ENCODE peak calls at places on chromosomes 2 and 18, in four cellular contexts. V, Q, D and U are unnamed samples.

GRCh38 chr2:85754313-85755095 is 713 bp downstream of the ATOH8 start:
- DNase-seq in V (no peak), D (peak; percentile 77), Q (no peak), U (no peak)

GRCh38 chr2:215870986-215871385 is 142.4 kb downstream of the MREG start:
- DNase-seq in Q (peak; percentile 13), D (peak; percentile 34), V (no peak), U (peak; percentile 32)

GRCh38 chr2:239457586-239458445 is 57.0 kb upstream of the HDAC4 start:
- DNase-seq in Q (no peak), V (no peak), D (no peak), U (no peak)

GRCh38 chr2:55116966-55117365 is 66.7 kb upstream of the RTN4 start:
- DNase-seq in V (no peak), Q (no peak), D (no peak), U (no peak)

GRCh38 chr18:3236470-3236869 is 11.1 kb upstream of the MYL12A start:
- DNase-seq in D (no peak), Q (no peak), V (no peak), U (no peak)

GRCh38 chr2:49225126-49225525 is 70.8 kb upstream of the FSHR start:
- DNase-seq in V (no peak), Q (no peak), D (no peak), U (no peak)

GRCh38 chr2:35973132-35973736 is 382.3 kb upstream of the CRIM1 start:
- DNase-seq in D (peak; percentile 46), V (no peak), Q (no peak), U (peak; percentile 35)

GRCh38 chr2:26088038-26088643 is 54.3 kb downstream of the RAB10 start:
- DNase-seq in D (peak; percentile 42), Q (no peak), V (no peak), U (peak; percentile 16)

GRCh38 chr18:486929-487328 is 13.6 kb downstream of the COLEC12 start:
- DNase-seq in Q (no peak), V (no peak), D (no peak), U (no peak)

GRCh38 chr18:45325791-45326190 is 289.5 kb upstream of the SLC14A2 start:
- DNase-seq in V (no peak), D (no peak), Q (no peak), U (no peak)

GRCh38 chr2:105597831-105598293 is 146.8 kb upstream of the NCK2 start:
- DNase-seq in V (no peak), Q (no peak), D (no peak), U (no peak)

GRCh38 chr2:181764095-181764963 is 84.0 kb upstream of the NEUROD1 start:
- DNase-seq in D (peak; percentile 52), V (no peak), Q (no peak), U (no peak)

GRCh38 chr2:42924436-42924897 is 132.1 kb upstream of the HAAO start:
- DNase-seq in D (no peak), V (no peak), Q (no peak), U (no peak)

GRCh38 chr18:2686349-2686968 is 30.9 kb downstream of the SMCHD1 start:
- DNase-seq in Q (no peak), D (no peak), V (no peak), U (no peak)

GRCh38 chr2:233746475-233747282 is 13.4 kb upstream of the UGT1A1 start:
- DNase-seq in Q (no peak), D (no peak), V (no peak), U (no peak)

GRCh38 chr2:69615078-69615630 is 28.4 kb downstream of the AAK1 start:
- DNase-seq in D (peak; percentile 10), V (no peak), Q (no peak), U (no peak)

GRCh38 chr18:55546873-55547704 is 40.9 kb downstream of the TCF4 start:
- DNase-seq in V (no peak), D (no peak), Q (no peak), U (no peak)

GRCh38 chr2:20186078-20186854 is 38.7 kb downstream of the SDC1 start:
- DNase-seq in Q (no peak), D (peak; percentile 94), V (no peak), U (no peak)

GRCh38 chr2:182522428-182522896 is 95.6 kb upstream of the PDE1A start:
- DNase-seq in Q (no peak), D (no peak), V (no peak), U (no peak)

GRCh38 chr18:76983613-76984051 is 149.0 kb downstream of the MBP start:
- DNase-seq in D (no peak), Q (no peak), V (no peak), U (no peak)

GRCh38 chr18:36501100-36501499 is 203.6 kb downstream of the FHOD3 start:
- DNase-seq in Q (no peak), D (no peak), V (no peak), U (no peak)

GRCh38 chr2:85593023-85593422 is 2.5 kb upstream of the RNF181 start:
- DNase-seq in V (no peak), Q (no peak), D (peak; percentile 44), U (no peak)

GRCh38 chr18:59715445-59715844 is 18.2 kb upstream of the CCBE1 start:
- DNase-seq in D (no peak), V (no peak), Q (no peak), U (no peak)

GRCh38 chr2:28102455-28102874 is 211.9 kb downstream of the BABAM2 start:
- DNase-seq in D (no peak), Q (no peak), V (no peak), U (no peak)

GRCh38 chr2:41741951-41742563 is 305.8 kb upstream of the PKDCC start:
- DNase-seq in D (no peak), V (no peak), Q (no peak), U (no peak)

GRCh38 chr18:21386523-21387240 is 144.7 kb downstream of the GREB1L start:
- DNase-seq in V (no peak), Q (peak; percentile 39), D (no peak), U (peak; percentile 77)

GRCh38 chr2:182716665-182716990 is 571 bp downstream of the DNAJC10 start:
- DNase-seq in D (peak; percentile 11), V (no peak), Q (no peak), U (no peak)

GRCh38 chr2:111534816-111535803 is 348.9 kb downstream of the ANAPC1 start:
- DNase-seq in D (peak; percentile 83), V (no peak), Q (no peak), U (no peak)

GRCh38 chr18:6714027-6714426 is 15.5 kb upstream of the ARHGAP28 start:
- DNase-seq in Q (no peak), D (no peak), V (no peak), U (no peak)

GRCh38 chr2:186853871-186854435 is 5.0 kb upstream of the ZSWIM2 start:
- DNase-seq in V (no peak), D (no peak), Q (no peak), U (no peak)

DNA sequence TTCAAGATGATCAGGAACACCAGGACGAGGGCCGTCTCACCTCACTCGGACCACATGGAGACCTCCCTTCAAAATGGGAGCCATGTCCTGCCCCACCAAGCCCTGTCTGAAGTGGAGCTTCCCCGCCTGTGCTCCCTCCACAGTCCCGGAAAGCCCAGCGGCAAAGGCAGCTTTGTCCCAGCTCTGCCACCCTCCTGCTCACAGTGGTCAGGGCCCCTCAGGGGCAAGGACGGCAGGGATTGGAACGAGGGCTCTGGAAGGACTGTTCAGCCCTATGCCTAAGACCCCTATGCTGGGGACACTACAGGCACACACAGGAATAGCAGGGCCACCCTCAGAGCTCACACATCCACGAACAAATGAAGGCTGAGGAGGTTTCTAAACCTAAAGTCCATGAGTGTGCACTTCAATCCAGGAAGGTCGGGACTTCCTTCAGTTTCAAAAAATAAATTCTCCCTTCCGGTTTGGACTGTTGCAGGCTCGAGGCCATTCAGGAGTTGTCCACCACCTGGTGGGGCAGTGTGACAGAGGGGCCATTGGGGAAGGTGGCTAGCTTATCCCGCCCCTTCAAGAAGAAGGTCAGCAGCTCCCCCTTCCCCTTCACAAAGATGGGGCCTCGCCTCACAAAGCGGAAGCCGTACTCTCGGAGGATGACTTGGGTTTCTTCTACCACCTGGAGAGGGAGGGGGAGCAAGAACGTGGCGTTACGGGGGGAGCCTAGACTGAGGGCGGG is 26.4 kb downstream of the CENPO start:
- DNase-seq in D (no peak), V (no peak), Q (no peak), U (no peak)
- TF ChIP-seq YY1 in D (no peak), V (no peak), Q (no peak), U (no peak)

GRCh38 chr2:124658373-124658772 is 633.3 kb downstream of the CNTNAP5 start:
- DNase-seq in V (no peak), Q (no peak), D (no peak), U (no peak)

GRCh38 chr2:124664363-124664762 is 639.3 kb downstream of the CNTNAP5 start:
- DNase-seq in D (no peak), V (no peak), Q (no peak), U (no peak)

GRCh38 chr2:124666976-124667375 is 641.9 kb downstream of the CNTNAP5 start:
- DNase-seq in Q (no peak), V (no peak), D (no peak), U (no peak)

GRCh38 chr2:124663293-124663997 is 638.4 kb downstream of the CNTNAP5 start:
- DNase-seq in Q (peak; percentile 7), V (no peak), D (no peak), U (peak; percentile 32)

GRCh38 chr2:124661558-124661957 is 636.5 kb downstream of the CNTNAP5 start:
- DNase-seq in D (no peak), Q (no peak), V (no peak), U (no peak)
- TF ChIP-seq SUZ12 in D (no peak), Q (no peak), V (no peak), U (no peak)

GRCh38 chr2:50571278-50571677 is 460.7 kb downstream of the NRXN1 start:
- DNase-seq in V (no peak), Q (no peak), D (no peak), U (no peak)
- TF ChIP-seq YY1 in V (no peak), Q (no peak), D (no peak), U (no peak)

GRCh38 chr2:140354544-140354943 is 1574.4 kb upstream of the NXPH2 start:
- DNase-seq in D (no peak), Q (no peak), V (no peak), U (no peak)

GRCh38 chr2:140353541-140353940 is 1573.4 kb upstream of the NXPH2 start:
- DNase-seq in D (no peak), V (no peak), Q (no peak), U (no peak)

GRCh38 chr2:140355481-140356090 is 1575.4 kb upstream of the NXPH2 start:
- DNase-seq in Q (no peak), D (no peak), V (no peak), U (no peak)

GRCh38 chr2:140359056-140359771 is 1579.0 kb upstream of the NXPH2 start:
- DNase-seq in V (no peak), D (no peak), Q (no peak), U (no peak)

GRCh38 chr2:140356697-140357096 is 1576.5 kb upstream of the NXPH2 start:
- DNase-seq in Q (no peak), V (no peak), D (no peak), U (no peak)
- TF ChIP-seq SUZ12 in Q (no peak), V (no peak), D (no peak), U (no peak)

DNA sequence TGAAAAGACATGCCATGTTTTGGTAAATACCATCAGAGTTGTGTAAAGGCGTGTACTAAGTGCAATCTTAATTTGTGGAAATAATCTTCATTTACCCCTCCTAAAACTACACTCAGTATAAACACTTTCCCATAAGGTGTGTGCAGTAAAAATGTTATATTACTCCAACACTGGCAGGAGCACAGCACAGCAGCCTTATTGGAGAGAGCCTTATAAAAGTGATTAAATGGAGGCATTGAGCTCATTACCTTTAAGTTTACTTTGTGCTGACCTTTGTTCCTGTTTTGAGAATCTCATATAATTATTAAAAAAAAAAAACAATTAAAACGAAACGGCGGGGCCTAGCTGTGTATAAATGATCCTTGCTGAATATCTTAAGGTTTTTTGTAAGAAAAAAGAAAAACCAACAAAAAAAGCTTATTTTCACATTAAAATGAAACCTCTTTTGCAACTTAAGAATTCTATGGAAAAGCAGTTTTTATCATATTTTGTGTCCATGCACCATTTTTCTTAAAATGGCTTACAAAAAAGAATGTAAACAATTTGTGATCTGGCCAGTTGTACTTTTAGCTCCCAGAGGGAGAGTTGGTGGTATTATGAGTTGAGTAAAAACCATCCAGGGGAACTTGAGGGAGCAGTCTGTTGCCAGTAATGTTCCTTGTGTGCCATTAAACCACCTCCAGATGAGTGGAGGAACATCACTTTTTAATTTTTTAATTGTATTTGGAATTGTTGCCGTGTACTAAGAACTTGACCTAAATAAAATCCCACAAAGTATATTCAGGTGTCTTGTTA is 103.4 kb downstream of the ABI2 start:
- DNase-seq in D (no peak), V (no peak), Q (no peak), U (no peak)
- TF ChIP-seq YY1 in D (no peak), V (no peak), Q (no peak), U (no peak)